ENCODE peak calls at places on chromosome 15, in four cellular contexts. N is heart left ventricle, I is iPS DF 6.9, X is stomach. J is an unnamed sample.

GRCh38 chr15:39788800-39789565 is 6.3 kb upstream of the FSIP1 start:
- DNase-seq in N (no peak), I (no peak), X (no peak), J (no peak)

GRCh38 chr15:45399381-45400212 is 21.3 kb upstream of the GATM start:
- DNase-seq in N (no peak), I (no peak), X (no peak), J (peak)

GRCh38 chr15:77002954-77003912 is 8.3 kb downstream of the PSTPIP1 start:
- DNase-seq in N (peak), I (no peak), X (peak), J (no peak)

GRCh38 chr15:100764778-100765457 is 114.7 kb upstream of the ALDH1A3 start:
- DNase-seq in N (no peak), I (no peak), X (no peak), J (no peak)

GRCh38 chr15:90660195-90660995 is 56.8 kb upstream of the BLM start:
- DNase-seq in N (peak), I (no peak), X (peak), J (peak)

GRCh38 chr15:62641782-62642181 is 400.8 kb upstream of the TPM1 start:
- DNase-seq in N (no peak), I (no peak), X (no peak), J (no peak)

GRCh38 chr15:71925145-71925544 is 114.8 kb downstream of the NR2E3 start:
- DNase-seq in N (no peak), I (no peak), X (no peak), J (no peak)

GRCh38 chr15:59051867-59052861 is 52.8 kb upstream of the CCNB2 start:
- DNase-seq in N (no peak), I (no peak), X (no peak), J (no peak)

GRCh38 chr15:81930582-81931369 is 115.0 kb downstream of the MEX3B start:
- DNase-seq in N (no peak), I (no peak), X (no peak), J (no peak)

GRCh38 chr15:84926491-84927220 is 42.2 kb downstream of the SLC28A1 start:
- DNase-seq in N (no peak), I (no peak), X (no peak), J (no peak)

GRCh38 chr15:60115579-60116415 is 111.7 kb downstream of the FOXB1 start:
- DNase-seq in N (no peak), I (no peak), X (no peak), J (peak)

GRCh38 chr15:41934843-41935242 is 37.5 kb downstream of the EHD4 start:
- DNase-seq in N (no peak), I (no peak), X (peak), J (peak)
- H3K27ac ChIP-seq in N (peak), I (no peak), X (peak), J (peak)

GRCh38 chr15:99644913-99645549 is 79.2 kb downstream of the MEF2A start:
- DNase-seq in N (no peak), I (no peak), X (no peak), J (no peak)
- H3K27ac ChIP-seq in N (peak), I (no peak), X (no peak), J (no peak)

GRCh38 chr15:88992216-88992615 is 79.0 kb upstream of the MFGE8 start:
- DNase-seq in N (no peak), I (no peak), X (no peak), J (no peak)
- H3K27ac ChIP-seq in N (no peak), I (no peak), X (no peak), J (no peak)

DNA sequence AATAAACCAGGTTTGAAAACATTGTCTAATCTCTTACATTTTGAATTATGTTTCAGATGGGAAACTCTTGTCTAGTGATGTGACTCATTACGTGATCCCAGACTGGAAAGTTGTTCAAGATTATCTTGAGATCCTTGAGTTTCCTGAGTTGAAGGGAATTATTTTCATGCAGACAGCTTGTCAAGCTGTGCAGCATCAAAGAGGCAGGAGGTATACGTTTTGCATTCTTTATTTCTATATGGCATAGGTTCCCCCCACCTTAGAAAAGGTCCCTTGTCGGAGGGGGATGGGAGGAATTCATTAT is 1.5 kb downstream of the DIS3L start:
- DNase-seq in N (no peak), I (no peak), X (no peak), J (peak)
- H3K27ac ChIP-seq in N (peak), I (no peak), X (no peak), J (no peak)

GRCh38 chr15:68979036-68979435 is 35.5 kb upstream of the NOX5 start:
- DNase-seq in N (no peak), I (no peak), X (no peak), J (no peak)
- H3K27ac ChIP-seq in N (no peak), I (no peak), X (no peak), J (no peak)

GRCh38 chr15:68797157-68797556 is 23.5 kb downstream of the ANP32A start:
- DNase-seq in N (no peak), I (no peak), X (no peak), J (no peak)
- H3K27ac ChIP-seq in N (peak), I (no peak), X (peak), J (peak)

DNA sequence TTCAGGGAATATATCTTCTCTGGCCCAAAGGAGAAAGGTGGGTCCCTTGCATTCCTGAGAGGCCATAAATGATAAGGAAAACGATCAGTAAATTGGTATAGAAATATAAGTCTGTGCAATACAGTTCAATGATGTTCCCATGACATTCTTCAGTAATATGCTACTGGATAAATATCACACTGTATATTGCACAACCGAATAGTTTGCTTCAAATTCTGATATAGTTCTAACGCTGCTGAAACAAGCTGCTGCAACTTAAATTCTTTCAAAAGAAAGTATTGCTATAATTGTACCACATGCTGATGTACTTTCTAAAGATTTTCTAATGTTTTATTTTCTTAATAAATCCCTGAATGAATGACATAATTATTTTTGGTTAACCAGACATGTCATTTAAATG is 44.7 kb downstream of the FGF7 start:
- DNase-seq in N (no peak), I (no peak), X (no peak), J (no peak)
- H3K27ac ChIP-seq in N (no peak), I (no peak), X (no peak), J (no peak)

DNA sequence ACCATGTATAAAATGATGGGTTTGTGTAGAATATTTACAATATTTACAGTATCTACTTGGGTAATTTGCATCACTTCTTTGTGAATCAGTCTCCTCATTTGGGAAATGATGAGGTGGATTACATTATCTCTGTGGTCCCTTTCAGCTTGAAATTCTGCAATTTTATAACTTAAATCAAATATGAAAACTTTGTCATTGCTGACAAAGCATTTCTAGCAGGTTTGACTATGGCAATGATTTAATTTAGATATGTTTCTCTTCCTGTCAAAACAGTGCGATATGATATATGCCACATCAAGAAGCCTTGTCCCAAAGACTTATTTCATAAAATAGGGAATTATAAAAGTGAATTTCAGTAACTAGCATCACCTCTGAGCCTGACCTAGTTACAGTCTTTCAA is 315.8 kb upstream of the MEIS2 start:
- DNase-seq in N (no peak), I (no peak), X (no peak), J (no peak)
- H3K27ac ChIP-seq in N (no peak), I (no peak), X (no peak), J (no peak)